ENCODE peak calls at places on chromosome 15, in four cellular contexts. E, H, B and V are unnamed samples.

GRCh38 chr15:28897861-28898608 is 12.3 kb downstream of the APBA2 start:
- DNase-seq in E (no peak), H (no peak), B (no peak), V (no peak)

GRCh38 chr15:44738340-44738984 is 2.1 kb downstream of the TRIM69 start:
- DNase-seq in B (no peak), H (peak), E (peak), V (no peak)

GRCh38 chr15:36688310-36689102 is 109.1 kb downstream of the CDIN1 start:
- DNase-seq in E (no peak), B (no peak), H (peak), V (no peak)

GRCh38 chr15:69952210-69952555 is 145.5 kb downstream of the TLE3 start:
- DNase-seq in B (no peak), E (no peak), H (no peak), V (no peak)

GRCh38 chr15:27222479-27222878 is 251.5 kb downstream of the GABRG3 start:
- DNase-seq in H (peak), B (no peak), E (peak), V (no peak)

GRCh38 chr15:85681391-85681790 is 113.3 kb downstream of the KLHL25 start:
- DNase-seq in E (peak), B (no peak), H (no peak), V (no peak)

GRCh38 chr15:99167640-99168039 is 62.8 kb downstream of the SYNM start:
- DNase-seq in B (no peak), H (no peak), E (no peak), V (no peak)

GRCh38 chr15:67137951-67138935 is 72.8 kb downstream of the SMAD3 start:
- DNase-seq in H (peak), B (no peak), E (no peak), V (no peak)

GRCh38 chr15:43516185-43516584 is 1.2 kb upstream of the MAP1A start:
- DNase-seq in H (no peak), B (no peak), E (no peak), V (peak)
- H3K4me3 ChIP-seq in H (no peak), B (no peak), E (no peak), V (no peak)

GRCh38 chr15:49423021-49423420 is at the start of gene FGF7:
- DNase-seq in E (no peak), H (no peak), B (no peak), V (peak)
- H3K4me3 ChIP-seq in E (no peak), H (no peak), B (peak), V (peak)

DNA sequence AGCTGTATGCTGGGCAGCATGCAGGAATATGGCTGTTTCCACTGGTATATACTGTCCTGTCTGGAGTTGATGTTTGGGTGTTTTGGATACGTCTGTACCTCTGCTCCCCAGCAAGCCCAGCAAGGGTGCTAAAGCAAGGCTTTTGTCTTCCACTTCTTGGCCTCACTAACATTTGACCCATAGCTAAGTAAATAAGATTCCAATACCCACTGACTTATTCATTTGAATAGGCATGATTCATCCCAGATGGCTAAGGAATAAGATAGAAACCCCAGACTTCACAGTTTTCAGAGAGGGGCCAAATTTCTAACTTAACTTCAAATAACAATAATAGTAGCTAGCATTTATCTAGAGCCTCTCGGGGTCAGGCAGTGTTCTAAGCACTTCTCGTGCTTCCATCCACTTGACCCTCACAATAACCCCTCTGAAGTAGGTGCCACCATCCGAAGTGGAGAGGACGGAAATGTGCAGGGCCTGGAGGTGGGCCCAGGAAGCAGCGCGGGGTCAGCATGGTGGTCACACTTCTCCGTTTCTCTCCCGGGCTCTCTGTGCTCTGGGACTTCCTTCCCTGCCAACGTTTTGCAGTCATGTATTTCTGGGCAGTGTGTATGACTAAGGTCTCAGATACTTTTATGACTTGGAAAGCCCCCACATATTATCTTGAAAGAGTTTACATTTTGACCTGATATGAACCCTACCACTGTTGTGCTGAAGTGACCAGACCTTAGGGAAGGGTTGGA is 39.3 kb downstream of the LRRK1 start:
- DNase-seq in E (no peak), H (peak), B (no peak), V (no peak)
- H3K4me3 ChIP-seq in E (no peak), H (no peak), B (no peak), V (no peak)

DNA sequence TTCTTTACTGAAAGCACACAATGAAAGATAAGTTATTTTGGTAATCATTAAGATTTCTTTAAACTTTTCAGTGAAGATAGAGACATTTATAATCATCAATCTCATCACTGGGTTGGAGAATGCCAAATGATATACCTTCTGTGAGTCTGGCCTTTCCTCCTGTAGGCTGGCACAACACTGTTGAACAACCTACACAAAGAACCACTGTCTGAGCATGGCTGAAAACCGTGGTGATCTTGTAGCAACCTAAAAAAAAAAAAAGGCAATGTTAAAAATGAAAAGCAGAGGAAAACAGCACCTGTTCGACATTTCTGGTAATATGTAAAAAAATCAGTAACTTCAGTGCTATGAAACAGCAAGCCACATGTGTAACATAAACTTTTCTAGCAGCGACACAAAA is 1.8 kb downstream of the RPS27L start:
- DNase-seq in B (no peak), E (no peak), H (no peak), V (no peak)
- H3K4me3 ChIP-seq in B (peak), E (no peak), H (no peak), V (no peak)

DNA sequence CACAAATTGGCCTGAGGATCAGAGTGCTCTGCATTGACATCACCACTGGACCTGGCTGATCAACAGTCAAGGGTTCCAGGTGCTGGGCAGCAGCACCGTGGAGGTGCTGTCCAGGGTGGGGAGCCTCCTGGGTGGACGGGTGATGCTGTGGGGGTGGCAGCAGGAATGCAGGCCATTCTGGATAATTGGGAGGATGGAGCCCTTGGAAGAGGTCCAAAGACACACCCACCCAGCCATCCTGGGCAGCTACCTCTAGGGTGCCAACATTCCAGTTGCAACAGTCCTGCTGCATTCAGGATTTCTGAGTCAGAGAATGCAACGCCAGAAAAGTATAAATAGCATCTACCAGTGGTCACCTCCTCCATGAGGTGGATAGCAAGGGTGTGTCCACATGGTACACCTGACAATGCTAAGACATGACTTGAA is 26.8 kb downstream of the STARD5 start:
- DNase-seq in E (no peak), B (no peak), H (peak), V (no peak)
- H3K4me3 ChIP-seq in E (peak), B (no peak), H (no peak), V (no peak)